ENCODE peak calls at places on chromosomes 13 and 19, in seven cellular contexts. R is endodermal cell, I is AG04450, B is IMR-90, D is hepatocyte, W is HCT116, P is aorta. Y is an unnamed sample.

GRCh38 chr19:45769821-45770191 is 754 bp upstream of the SIX5 start:
- DNase-seq in R (no peak), I (no peak), P (peak; percentile 77), B (peak; percentile 38), D (peak; percentile 71), W (no peak), Y (no peak)

GRCh38 chr13:40345654-40346372 is 320.6 kb downstream of the FOXO1 start:
- DNase-seq in D (no peak), P (no peak), B (no peak), W (no peak), I (no peak), R (peak; percentile 65), Y (no peak)

GRCh38 chr19:343941-344624 is 513 bp downstream of the MIER2 start:
- DNase-seq in B (no peak), D (peak; percentile 64), R (peak; percentile 75), I (no peak), P (peak; percentile 44), W (no peak), Y (peak; percentile 19)

GRCh38 chr13:99157046-99157445 is 43.6 kb upstream of the UBAC2 start:
- DNase-seq in W (no peak), B (no peak), I (no peak), D (no peak), P (no peak), R (no peak), Y (no peak)

GRCh38 chr19:38142176-38143035 is 81.6 kb downstream of the DPF1 start:
- DNase-seq in P (no peak), R (peak; percentile 94), W (no peak), I (no peak), B (peak; percentile 28), D (peak; percentile 74), Y (peak; percentile 75)

GRCh38 chr13:23960566-23961156 is 63.4 kb upstream of the C1QTNF9B start:
- DNase-seq in W (peak; percentile 27), B (peak; percentile 60), P (no peak), D (peak; percentile 69), R (peak; percentile 65), I (no peak), Y (peak; percentile 69)

GRCh38 chr19:19805480-19805879 is 16.1 kb downstream of the ZNF506 start:
- DNase-seq in W (no peak), I (no peak), P (no peak), B (no peak), R (no peak), D (no peak), Y (no peak)

GRCh38 chr13:74825170-74825948 is 656.6 kb downstream of the TBC1D4 start:
- DNase-seq in W (no peak), P (no peak), D (no peak), B (peak; percentile 49), R (no peak), I (no peak), Y (no peak)

GRCh38 chr13:64088491-64088890 is 2672.8 kb upstream of the PCDH20 start:
- DNase-seq in W (no peak), P (no peak), I (no peak), R (no peak), B (no peak), D (no peak), Y (no peak)

GRCh38 chr13:113862191-113862765 is 1.6 kb downstream of the GAS6 start:
- DNase-seq in B (peak; percentile 36), P (no peak), W (no peak), I (no peak), R (peak; percentile 59), D (no peak), Y (no peak)

GRCh38 chr13:47680752-47681151 is 320.3 kb downstream of the SUCLA2 start:
- DNase-seq in R (no peak), I (no peak), B (peak; percentile 50), P (no peak), W (no peak), D (no peak), Y (peak; percentile 46)

GRCh38 chr19:42511340-42511739 is 16.9 kb downstream of the CEACAM1 start:
- DNase-seq in I (no peak), B (no peak), P (no peak), D (no peak), R (no peak), W (no peak), Y (no peak)

GRCh38 chr13:98530236-98530635 is 46.7 kb downstream of the STK24 start:
- DNase-seq in R (no peak), W (no peak), B (no peak), P (no peak), I (no peak), D (no peak), Y (no peak)

GRCh38 chr13:98746968-98747367 is 5.5 kb downstream of the SLC15A1 start:
- DNase-seq in P (no peak), I (no peak), W (no peak), B (no peak), D (peak; percentile 70), R (no peak), Y (no peak)

GRCh38 chr19:55691561-55692481 is 16.8 kb downstream of the EPN1 start:
- DNase-seq in P (no peak), W (no peak), B (no peak), I (no peak), R (no peak), D (no peak), Y (no peak)

GRCh38 chr13:84481958-84482357 is 599.7 kb upstream of the SLITRK1 start:
- DNase-seq in R (no peak), D (no peak), P (no peak), B (peak; percentile 87), W (no peak), I (peak; percentile 57), Y (peak; percentile 6)

GRCh38 chr13:26062853-26063444 is 11.1 kb upstream of the SHISA2 start:
- DNase-seq in R (peak; percentile 68), B (peak; percentile 33), W (peak; percentile 31), P (no peak), I (no peak), D (peak; percentile 66), Y (peak; percentile 77)

GRCh38 chr13:113769106-113769505 is 10.1 kb downstream of the TMEM255B start:
- DNase-seq in D (no peak), B (no peak), W (no peak), P (no peak), I (no peak), R (peak; percentile 15), Y (no peak)

GRCh38 chr19:10406191-10406590 is 2.8 kb upstream of the CDC37 start:
- DNase-seq in B (no peak), W (no peak), R (no peak), P (no peak), D (no peak), I (no peak), Y (no peak)

GRCh38 chr19:17997969-17998826 is 9.8 kb upstream of the ARRDC2 start:
- DNase-seq in D (peak; percentile 8), P (peak; percentile 62), R (peak; percentile 89), B (peak; percentile 24), W (peak; percentile 60), I (no peak), Y (no peak)

GRCh38 chr19:47109541-47110375 is 3.8 kb downstream of the ZC3H4 start:
- DNase-seq in D (peak; percentile 57), R (peak; percentile 58), B (peak; percentile 49), I (no peak), W (no peak), P (no peak), Y (peak; percentile 61)

GRCh38 chr19:1105217-1105872 is 1.6 kb downstream of the GPX4 start:
- DNase-seq in W (no peak), D (no peak), B (peak; percentile 35), P (peak; percentile 74), R (no peak), I (no peak), Y (peak; percentile 29)

GRCh38 chr19:43779820-43780219 is 953 bp downstream of the KCNN4 start:
- DNase-seq in W (no peak), B (no peak), D (peak; percentile 14), P (no peak), R (no peak), I (no peak), Y (no peak)
- H3K4me3 ChIP-seq in W (peak overlapping the region; percentile 74), B (no peak overlapping the region), D (no peak overlapping the region), P (no peak overlapping the region), R (no peak overlapping the region), I (no peak overlapping the region), Y (no peak overlapping the region)

DNA sequence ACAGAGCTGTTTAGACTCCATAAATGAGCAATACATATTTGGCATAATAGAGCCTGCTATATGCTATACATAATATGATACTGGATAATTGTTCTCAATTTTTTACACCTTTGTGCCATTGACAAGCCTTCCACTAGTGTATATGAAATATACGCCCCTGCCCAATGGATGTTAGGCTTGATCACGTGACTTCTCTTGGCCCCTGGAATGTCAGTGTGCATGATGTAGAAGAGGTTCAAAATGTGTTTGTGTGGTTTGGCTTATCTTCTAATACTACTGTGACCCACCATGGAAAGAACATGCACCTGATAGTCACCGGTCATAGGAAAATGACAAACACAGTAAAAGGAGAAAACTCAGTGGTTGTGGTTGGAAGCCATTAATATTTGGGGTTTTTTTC is 479.4 kb downstream of the PCDH20 start:
- DNase-seq in W (no peak), I (no peak), D (no peak), B (no peak), P (no peak), R (no peak), Y (no peak)
- H3K27ac ChIP-seq in W (no peak overlapping the region), I (no peak overlapping the region), D (no peak overlapping the region), B (no peak overlapping the region), P (no peak overlapping the region), R (no peak overlapping the region), Y (no peak overlapping the region)

DNA sequence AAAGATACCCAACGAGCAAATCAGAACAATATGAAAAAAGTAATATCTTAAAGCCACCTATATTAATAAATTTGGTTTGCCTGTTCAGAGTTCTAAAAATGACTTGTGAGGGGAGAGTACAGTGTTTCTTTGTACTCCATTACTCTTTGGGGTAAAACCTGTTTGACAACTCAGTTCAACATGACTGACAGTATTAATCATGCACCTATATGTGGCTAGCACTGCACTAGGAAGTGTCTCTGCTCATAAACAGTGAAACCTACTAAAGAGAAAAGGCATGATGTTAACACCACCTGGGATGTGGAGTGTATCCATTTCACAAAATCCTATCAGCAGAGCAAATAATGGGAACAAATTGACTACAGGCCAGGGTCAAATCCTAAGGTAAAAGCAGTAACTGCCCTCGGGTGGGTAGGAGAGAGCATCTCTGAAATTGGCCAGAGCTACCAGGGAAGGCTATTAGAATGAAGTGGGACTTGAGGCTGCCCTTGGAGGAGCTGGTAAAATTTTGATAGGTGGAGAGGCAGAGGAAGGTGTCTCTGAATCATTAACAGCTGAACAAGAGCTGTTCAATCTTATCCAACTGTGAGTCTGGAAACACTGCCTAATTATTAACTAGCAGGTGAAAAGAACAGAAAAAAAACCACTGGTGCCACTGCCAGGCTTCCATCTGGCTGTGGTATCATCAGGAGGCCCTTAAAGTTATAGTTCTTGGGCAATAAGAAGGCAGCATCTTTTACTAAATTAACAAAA is 365.1 kb downstream of the DNAJC15 start:
- DNase-seq in W (peak; percentile 16), I (no peak), R (no peak), D (peak; percentile 21), P (no peak), B (no peak), Y (no peak)
- H3K4me3 ChIP-seq in W (peak overlapping the region; percentile 8), I (no peak overlapping the region), R (no peak overlapping the region), D (no peak overlapping the region), P (no peak overlapping the region), B (no peak overlapping the region), Y (no peak overlapping the region)

DNA sequence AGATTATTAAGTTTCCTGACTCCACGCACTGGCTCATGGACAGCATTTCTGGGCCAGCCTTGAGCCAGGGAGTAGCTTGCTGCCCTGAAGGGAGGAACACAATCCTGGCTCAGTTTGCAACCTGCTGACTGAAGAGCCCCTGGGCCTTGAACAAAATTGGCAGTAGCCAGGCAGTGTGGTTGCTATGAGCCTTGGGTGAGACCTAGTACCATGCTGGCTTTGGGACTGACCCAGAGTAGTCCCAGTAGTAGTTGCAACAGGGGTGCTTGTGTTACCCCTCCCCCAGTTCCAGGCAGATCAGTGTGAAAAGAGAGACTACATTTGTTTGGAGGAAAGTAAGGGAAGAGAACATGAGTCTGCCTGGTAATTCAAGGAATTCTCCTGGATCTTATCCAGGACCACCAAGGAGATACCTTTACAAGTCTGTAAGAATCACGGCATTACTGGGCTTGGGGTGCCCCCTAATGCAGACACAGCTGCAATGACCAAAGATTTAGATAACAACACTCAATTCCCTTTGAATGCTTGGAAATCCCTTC is 22.0 kb downstream of the ITGBL1 start:
- DNase-seq in R (peak; percentile 86), P (peak; percentile 53), B (peak; percentile 91), I (peak; percentile 90), W (no peak), D (peak; percentile 61), Y (peak; percentile 12)
- H3K27ac ChIP-seq in R (no peak overlapping the region), P (peak overlapping the region; percentile 4), B (no peak overlapping the region), I (peak overlapping the region; percentile 11), W (no peak overlapping the region), D (no peak overlapping the region), Y (no peak overlapping the region)